ENCODE peak calls at places on chromosomes 13 and 19, in ten cellular contexts. One of them, this sample, is unnamed.

GRCh38 chr19:49335071-49335783 is at the start of gene CD37:
- DNase-seq in OCI-LY7: peak; percentile 82
- DNase-seq in CD8-positive, alpha-beta T cell: peak; percentile 24
- DNase-seq in gastrocnemius medialis: no peak
- DNase-seq in ovary: no peak
- DNase-seq in right lobe of liver: no peak
- DNase-seq in lower lobe of right lung: peak; percentile 67
- DNase-seq in pancreas: peak; percentile 14
- DNase-seq in heart right ventricle: no peak
- DNase-seq in GM23338: no peak
- DNase-seq in this sample: peak; percentile 73

GRCh38 chr19:45955905-45956608 is 17.6 kb downstream of the NOVA2 start:
- DNase-seq in right lobe of liver: no peak
- DNase-seq in GM23338: no peak
- DNase-seq in heart right ventricle: peak; percentile 90
- DNase-seq in lower lobe of right lung: peak; percentile 61
- DNase-seq in OCI-LY7: no peak
- DNase-seq in CD8-positive, alpha-beta T cell: no peak
- DNase-seq in gastrocnemius medialis: no peak
- DNase-seq in pancreas: no peak
- DNase-seq in ovary: peak; percentile 35
- DNase-seq in this sample: no peak

GRCh38 chr13:86559915-86560314 is 760.7 kb upstream of the SLITRK6 start:
- DNase-seq in lower lobe of right lung: no peak
- DNase-seq in pancreas: no peak
- DNase-seq in CD8-positive, alpha-beta T cell: no peak
- DNase-seq in right lobe of liver: no peak
- DNase-seq in GM23338: no peak
- DNase-seq in OCI-LY7: no peak
- DNase-seq in ovary: no peak
- DNase-seq in gastrocnemius medialis: no peak
- DNase-seq in heart right ventricle: no peak
- DNase-seq in this sample: no peak

GRCh38 chr19:56839665-56840451 is 668 bp downstream of the PEG3 start:
- DNase-seq in OCI-LY7: no peak
- DNase-seq in lower lobe of right lung: peak; percentile 89
- DNase-seq in gastrocnemius medialis: peak; percentile 75
- DNase-seq in pancreas: peak; percentile 95
- DNase-seq in GM23338: no peak
- DNase-seq in heart right ventricle: peak; percentile 95
- DNase-seq in right lobe of liver: peak; percentile 97
- DNase-seq in CD8-positive, alpha-beta T cell: no peak
- DNase-seq in ovary: peak; percentile 97
- DNase-seq in this sample: no peak

GRCh38 chr19:3743486-3743885 is 18.0 kb downstream of the APBA3 start:
- DNase-seq in right lobe of liver: no peak
- DNase-seq in ovary: no peak
- DNase-seq in heart right ventricle: no peak
- DNase-seq in OCI-LY7: peak; percentile 58
- DNase-seq in lower lobe of right lung: no peak
- DNase-seq in gastrocnemius medialis: no peak
- DNase-seq in pancreas: no peak
- DNase-seq in CD8-positive, alpha-beta T cell: no peak
- DNase-seq in GM23338: peak; percentile 44
- DNase-seq in this sample: no peak

GRCh38 chr13:35165205-35165604 is 223.1 kb downstream of the NBEA start:
- DNase-seq in pancreas: no peak
- DNase-seq in OCI-LY7: no peak
- DNase-seq in GM23338: peak; percentile 59
- DNase-seq in gastrocnemius medialis: no peak
- DNase-seq in right lobe of liver: no peak
- DNase-seq in ovary: no peak
- DNase-seq in heart right ventricle: no peak
- DNase-seq in CD8-positive, alpha-beta T cell: no peak
- DNase-seq in lower lobe of right lung: no peak
- DNase-seq in this sample: no peak

GRCh38 chr19:29680447-29680846 is 15.2 kb downstream of the PLEKHF1 start:
- DNase-seq in GM23338: no peak
- DNase-seq in gastrocnemius medialis: peak; percentile 48
- DNase-seq in pancreas: no peak
- DNase-seq in ovary: no peak
- DNase-seq in OCI-LY7: peak; percentile 66
- DNase-seq in CD8-positive, alpha-beta T cell: peak; percentile 67
- DNase-seq in right lobe of liver: peak; percentile 71
- DNase-seq in lower lobe of right lung: peak; percentile 70
- DNase-seq in heart right ventricle: no peak
- DNase-seq in this sample: peak; percentile 79

GRCh38 chr19:11924886-11925583 is at the start of gene ZNF700:
- DNase-seq in right lobe of liver: peak; percentile 95
- DNase-seq in gastrocnemius medialis: peak; percentile 92
- DNase-seq in OCI-LY7: peak; percentile 97
- DNase-seq in ovary: peak; percentile 97
- DNase-seq in GM23338: peak; percentile 99
- DNase-seq in CD8-positive, alpha-beta T cell: peak; percentile 83
- DNase-seq in heart right ventricle: peak; percentile 97
- DNase-seq in lower lobe of right lung: peak; percentile 95
- DNase-seq in pancreas: peak; percentile 97
- DNase-seq in this sample: peak; percentile 94

GRCh38 chr13:109196896-109197295 is 567.5 kb downstream of the MYO16 start:
- DNase-seq in right lobe of liver: no peak
- DNase-seq in pancreas: no peak
- DNase-seq in lower lobe of right lung: no peak
- DNase-seq in ovary: no peak
- DNase-seq in CD8-positive, alpha-beta T cell: no peak
- DNase-seq in heart right ventricle: no peak
- DNase-seq in gastrocnemius medialis: no peak
- DNase-seq in OCI-LY7: no peak
- DNase-seq in GM23338: peak; percentile 73
- DNase-seq in this sample: no peak

GRCh38 chr19:4059931-4060620 is 6.6 kb downstream of the ZBTB7A start:
- DNase-seq in heart right ventricle: peak; percentile 74
- DNase-seq in gastrocnemius medialis: no peak
- DNase-seq in GM23338: peak; percentile 33
- DNase-seq in CD8-positive, alpha-beta T cell: no peak
- DNase-seq in right lobe of liver: peak; percentile 69
- DNase-seq in pancreas: no peak
- DNase-seq in ovary: peak; percentile 83
- DNase-seq in lower lobe of right lung: peak; percentile 75
- DNase-seq in OCI-LY7: peak; percentile 32
- DNase-seq in this sample: peak; percentile 77

GRCh38 chr19:10852941-10853340 is 4.7 kb downstream of the C19orf38 start:
- DNase-seq in ovary: no peak
- DNase-seq in CD8-positive, alpha-beta T cell: no peak
- DNase-seq in gastrocnemius medialis: no peak
- DNase-seq in GM23338: no peak
- DNase-seq in pancreas: no peak
- DNase-seq in heart right ventricle: no peak
- DNase-seq in lower lobe of right lung: no peak
- DNase-seq in right lobe of liver: no peak
- DNase-seq in OCI-LY7: no peak
- DNase-seq in this sample: no peak

GRCh38 chr19:10852098-10852800 is 4.0 kb downstream of the C19orf38 start:
- DNase-seq in gastrocnemius medialis: no peak
- DNase-seq in CD8-positive, alpha-beta T cell: no peak
- DNase-seq in ovary: no peak
- DNase-seq in heart right ventricle: no peak
- DNase-seq in right lobe of liver: no peak
- DNase-seq in lower lobe of right lung: no peak
- DNase-seq in GM23338: no peak
- DNase-seq in OCI-LY7: no peak
- DNase-seq in pancreas: no peak
- DNase-seq in this sample: no peak

GRCh38 chr19:10850631-10851030 is 2.4 kb downstream of the C19orf38 start:
- DNase-seq in OCI-LY7: no peak
- DNase-seq in gastrocnemius medialis: no peak
- DNase-seq in CD8-positive, alpha-beta T cell: no peak
- DNase-seq in heart right ventricle: no peak
- DNase-seq in ovary: no peak
- DNase-seq in pancreas: no peak
- DNase-seq in right lobe of liver: no peak
- DNase-seq in lower lobe of right lung: no peak
- DNase-seq in GM23338: no peak
- DNase-seq in this sample: no peak

GRCh38 chr19:10846500-10847202 is 1.6 kb upstream of the C19orf38 start:
- DNase-seq in heart right ventricle: no peak
- DNase-seq in ovary: no peak
- DNase-seq in GM23338: no peak
- DNase-seq in gastrocnemius medialis: no peak
- DNase-seq in lower lobe of right lung: no peak
- DNase-seq in OCI-LY7: no peak
- DNase-seq in CD8-positive, alpha-beta T cell: no peak
- DNase-seq in right lobe of liver: no peak
- DNase-seq in pancreas: no peak
- DNase-seq in this sample: no peak

GRCh38 chr19:10848208-10848843 is at the start of gene C19orf38:
- DNase-seq in lower lobe of right lung: no peak
- DNase-seq in pancreas: no peak
- DNase-seq in right lobe of liver: no peak
- DNase-seq in OCI-LY7: no peak
- DNase-seq in GM23338: no peak
- DNase-seq in heart right ventricle: no peak
- DNase-seq in CD8-positive, alpha-beta T cell: no peak
- DNase-seq in ovary: peak; percentile 32
- DNase-seq in gastrocnemius medialis: no peak
- DNase-seq in this sample: no peak
- H3K4me3 ChIP-seq in lower lobe of right lung: peak within 1 kb of the TSS; percentile 11
- H3K4me3 ChIP-seq in pancreas: no peak within 1 kb of the TSS
- H3K4me3 ChIP-seq in right lobe of liver: no peak within 1 kb of the TSS
- H3K4me3 ChIP-seq in OCI-LY7: no peak within 1 kb of the TSS
- H3K4me3 ChIP-seq in GM23338: no peak within 1 kb of the TSS
- H3K4me3 ChIP-seq in heart right ventricle: peak within 1 kb of the TSS; percentile 40
- H3K4me3 ChIP-seq in CD8-positive, alpha-beta T cell: no peak within 1 kb of the TSS
- H3K4me3 ChIP-seq in ovary: no peak within 1 kb of the TSS
- H3K4me3 ChIP-seq in gastrocnemius medialis: no peak within 1 kb of the TSS
- H3K4me3 ChIP-seq in this sample: no peak within 1 kb of the TSS

GRCh38 chr19:16382775-16383543 is 58.3 kb downstream of the KLF2 start:
- DNase-seq in CD8-positive, alpha-beta T cell: peak; percentile 70
- DNase-seq in gastrocnemius medialis: peak; percentile 79
- DNase-seq in OCI-LY7: peak; percentile 82
- DNase-seq in GM23338: peak; percentile 91
- DNase-seq in pancreas: peak; percentile 60
- DNase-seq in right lobe of liver: peak; percentile 85
- DNase-seq in ovary: peak; percentile 95
- DNase-seq in heart right ventricle: peak; percentile 94
- DNase-seq in lower lobe of right lung: peak; percentile 85
- DNase-seq in this sample: peak; percentile 66
- H3K4me1 ChIP-seq in CD8-positive, alpha-beta T cell: peaks cover 58% of the 10 kb centered on the region
- H3K4me1 ChIP-seq in gastrocnemius medialis: peaks cover 46% of the 10 kb centered on the region
- H3K4me1 ChIP-seq in OCI-LY7: peaks cover 30% of the 10 kb centered on the region
- H3K4me1 ChIP-seq in GM23338: no peaks in the 10 kb centered on the region
- H3K4me1 ChIP-seq in pancreas: no peaks in the 10 kb centered on the region
- H3K4me1 ChIP-seq in right lobe of liver: no peaks in the 10 kb centered on the region
- H3K4me1 ChIP-seq in ovary: peaks cover 11% of the 10 kb centered on the region
- H3K4me1 ChIP-seq in heart right ventricle: peaks cover 49% of the 10 kb centered on the region
- H3K4me1 ChIP-seq in lower lobe of right lung: peaks cover 33% of the 10 kb centered on the region
- H3K4me1 ChIP-seq in this sample: peaks cover 68% of the 10 kb centered on the region

GRCh38 chr19:52904052-52904451 is 6.6 kb upstream of the ZNF320 start:
- DNase-seq in GM23338: peak; percentile 5
- DNase-seq in OCI-LY7: no peak
- DNase-seq in right lobe of liver: no peak
- DNase-seq in CD8-positive, alpha-beta T cell: no peak
- DNase-seq in lower lobe of right lung: no peak
- DNase-seq in pancreas: no peak
- DNase-seq in ovary: no peak
- DNase-seq in heart right ventricle: no peak
- DNase-seq in gastrocnemius medialis: no peak
- DNase-seq in this sample: no peak

GRCh38 chr19:52896431-52897148 is 845 bp downstream of the ZNF320 start:
- DNase-seq in lower lobe of right lung: peak; percentile 53
- DNase-seq in heart right ventricle: peak; percentile 20
- DNase-seq in pancreas: peak; percentile 33
- DNase-seq in ovary: peak; percentile 41
- DNase-seq in GM23338: peak; percentile 47
- DNase-seq in gastrocnemius medialis: no peak
- DNase-seq in OCI-LY7: peak; percentile 9
- DNase-seq in CD8-positive, alpha-beta T cell: no peak
- DNase-seq in right lobe of liver: no peak
- DNase-seq in this sample: no peak

GRCh38 chr19:52897149-52897935 is at the start of gene ZNF320:
- DNase-seq in heart right ventricle: peak; percentile 97
- DNase-seq in pancreas: peak; percentile 95
- DNase-seq in OCI-LY7: peak; percentile 97
- DNase-seq in lower lobe of right lung: peak; percentile 98
- DNase-seq in gastrocnemius medialis: peak; percentile 85
- DNase-seq in ovary: peak; percentile 97
- DNase-seq in CD8-positive, alpha-beta T cell: peak; percentile 80
- DNase-seq in right lobe of liver: peak; percentile 93
- DNase-seq in GM23338: peak; percentile 99
- DNase-seq in this sample: peak; percentile 92

GRCh38 chr19:52898101-52898500 is 666 bp upstream of the ZNF320 start:
- DNase-seq in GM23338: peak; percentile 65
- DNase-seq in OCI-LY7: no peak
- DNase-seq in heart right ventricle: peak; percentile 10
- DNase-seq in lower lobe of right lung: no peak
- DNase-seq in pancreas: no peak
- DNase-seq in CD8-positive, alpha-beta T cell: no peak
- DNase-seq in right lobe of liver: no peak
- DNase-seq in ovary: no peak
- DNase-seq in gastrocnemius medialis: no peak
- DNase-seq in this sample: no peak

GRCh38 chr19:52901842-52902241 is 4.4 kb upstream of the ZNF320 start:
- DNase-seq in GM23338: peak; percentile 33
- DNase-seq in lower lobe of right lung: no peak
- DNase-seq in ovary: no peak
- DNase-seq in OCI-LY7: no peak
- DNase-seq in gastrocnemius medialis: no peak
- DNase-seq in CD8-positive, alpha-beta T cell: no peak
- DNase-seq in heart right ventricle: no peak
- DNase-seq in pancreas: no peak
- DNase-seq in right lobe of liver: no peak
- DNase-seq in this sample: no peak
- H3K36me3 ChIP-seq in GM23338: peaks cover 4% of the 10 kb centered on the region
- H3K36me3 ChIP-seq in lower lobe of right lung: peaks cover 10% of the 10 kb centered on the region
- H3K36me3 ChIP-seq in ovary: no peaks in the 10 kb centered on the region
- H3K36me3 ChIP-seq in OCI-LY7: peaks cover 17% of the 10 kb centered on the region
- H3K36me3 ChIP-seq in gastrocnemius medialis: no peaks in the 10 kb centered on the region
- H3K36me3 ChIP-seq in CD8-positive, alpha-beta T cell: peaks cover 3% of the 10 kb centered on the region
- H3K36me3 ChIP-seq in heart right ventricle: no peaks in the 10 kb centered on the region
- H3K36me3 ChIP-seq in pancreas: no peaks in the 10 kb centered on the region
- H3K36me3 ChIP-seq in right lobe of liver: no peaks in the 10 kb centered on the region
- H3K36me3 ChIP-seq in this sample: peaks cover 3% of the 10 kb centered on the region

DNA sequence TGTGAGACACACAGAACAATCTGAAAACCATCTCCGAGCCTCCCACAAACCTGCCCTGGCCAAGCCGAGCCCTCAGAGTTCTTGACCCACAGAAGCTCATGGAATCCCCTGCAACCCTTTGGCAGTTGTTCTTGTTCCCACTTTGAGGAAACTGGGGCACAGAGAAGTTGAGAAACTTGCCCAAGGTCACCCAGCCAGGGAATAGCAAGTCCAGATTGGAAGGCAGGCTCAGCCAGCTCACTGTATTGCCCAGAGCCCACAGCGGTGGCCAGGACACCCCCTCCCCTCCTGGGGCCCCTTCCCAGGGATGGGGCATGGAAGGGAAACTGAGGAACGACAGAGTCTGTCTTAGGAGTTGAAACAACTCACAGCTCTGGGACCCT is 1.8 kb downstream of the ZSWIM4 start:
- DNase-seq in lower lobe of right lung: no peak
- DNase-seq in pancreas: no peak
- DNase-seq in right lobe of liver: no peak
- DNase-seq in ovary: no peak
- DNase-seq in GM23338: no peak
- DNase-seq in gastrocnemius medialis: no peak
- DNase-seq in CD8-positive, alpha-beta T cell: no peak
- DNase-seq in OCI-LY7: no peak
- DNase-seq in heart right ventricle: no peak
- DNase-seq in this sample: no peak
- H3K4me3 ChIP-seq in lower lobe of right lung: peak overlapping the region; percentile 79
- H3K4me3 ChIP-seq in pancreas: peak overlapping the region; percentile 49
- H3K4me3 ChIP-seq in right lobe of liver: no peak overlapping the region
- H3K4me3 ChIP-seq in ovary: no peak overlapping the region
- H3K4me3 ChIP-seq in GM23338: peak overlapping the region; percentile 70
- H3K4me3 ChIP-seq in gastrocnemius medialis: no peak overlapping the region
- H3K4me3 ChIP-seq in CD8-positive, alpha-beta T cell: no peak overlapping the region
- H3K4me3 ChIP-seq in OCI-LY7: peak overlapping the region; percentile 79
- H3K4me3 ChIP-seq in heart right ventricle: peak overlapping the region; percentile 73
- H3K4me3 ChIP-seq in this sample: no peak overlapping the region

This sample was measured in CD8-positive, alpha-beta memory T cell.